ENCODE peak calls at places on chromosomes 13 and 19, in five cellular contexts. G is right lobe of liver, L is IMR-90, U is HepG2, T is sigmoid colon. Z is an unnamed sample.

GRCh38 chr19:2253106-2254051 is 2.8 kb downstream of the JSRP1 start:
- DNase-seq in G (no peak), L (no peak), U (peak), T (no peak), Z (no peak)

GRCh38 chr19:13652810-13653590 is 111.3 kb upstream of the MRI1 start:
- DNase-seq in G (no peak), L (no peak), U (no peak), T (no peak), Z (no peak)

GRCh38 chr19:22605275-22606211 is 28.6 kb upstream of the ZNF492 start:
- DNase-seq in G (no peak), L (no peak), U (no peak), T (no peak), Z (no peak)

GRCh38 chr19:12867120-12868099 is 13.8 kb downstream of the DNASE2 start:
- DNase-seq in G (peak), L (peak), U (no peak), T (no peak), Z (peak)

GRCh38 chr19:42290523-42291436 is 11.2 kb upstream of the PRR19 start:
- DNase-seq in G (peak), L (no peak), U (peak), T (no peak), Z (peak)

GRCh38 chr13:66992183-66992582 is 238.0 kb downstream of the PCDH9 start:
- DNase-seq in G (no peak), L (peak), U (no peak), T (no peak), Z (no peak)

GRCh38 chr13:97977982-97978381 is 24.5 kb downstream of the IPO5 start:
- DNase-seq in G (no peak), L (no peak), U (no peak), T (no peak), Z (no peak)

GRCh38 chr19:29967623-29968022 is 25.6 kb downstream of the URI1 start:
- DNase-seq in G (no peak), L (peak), U (no peak), T (no peak), Z (peak)

GRCh38 chr19:925912-926594 is at the start of gene ARID3A:
- DNase-seq in G (peak), L (no peak), U (no peak), T (peak), Z (peak)

GRCh38 chr19:51904331-51905165 is at the start of gene ZNF649:
- DNase-seq in G (peak), L (peak), U (peak), T (peak), Z (peak)

GRCh38 chr19:33777351-33777750 is 19.3 kb upstream of the KCTD15 start:
- DNase-seq in G (no peak), L (no peak), U (no peak), T (no peak), Z (no peak)

GRCh38 chr13:73273737-73274136 is 214.9 kb downstream of the KLF5 start:
- DNase-seq in G (no peak), L (peak), U (no peak), T (no peak), Z (no peak)

GRCh38 chr13:24148414-24149305 is 11.9 kb upstream of the SPATA13 start:
- DNase-seq in G (no peak), L (peak), U (peak), T (no peak), Z (no peak)

GRCh38 chr13:77698211-77699058 is 948 bp downstream of the SLAIN1 start:
- DNase-seq in G (peak), L (no peak), U (no peak), T (peak), Z (peak)

GRCh38 chr13:67118277-67118676 is 111.9 kb downstream of the PCDH9 start:
- DNase-seq in G (no peak), L (no peak), U (no peak), T (no peak), Z (no peak)

GRCh38 chr13:34731486-34731885 is 210.6 kb upstream of the NBEA start:
- DNase-seq in G (no peak), L (no peak), U (no peak), T (no peak), Z (no peak)

GRCh38 chr13:101988140-101988539 is 413.7 kb downstream of the FGF14 start:
- DNase-seq in G (no peak), L (no peak), U (no peak), T (no peak), Z (no peak)

GRCh38 chr13:39039033-39039432 is 777 bp downstream of the NHLRC3 start:
- DNase-seq in G (no peak), L (no peak), U (peak), T (no peak), Z (peak)

GRCh38 chr13:73598021-73598712 is 536.0 kb downstream of the KLF12 start:
- DNase-seq in G (no peak), L (peak), U (no peak), T (no peak), Z (no peak)

GRCh38 chr13:33940898-33941297 is 122.9 kb downstream of the RFC3 start:
- DNase-seq in G (no peak), L (peak), U (no peak), T (no peak), Z (no peak)

GRCh38 chr13:29877456-29878096 is 27.2 kb upstream of the UBL3 start:
- DNase-seq in G (no peak), L (no peak), U (no peak), T (no peak), Z (no peak)

GRCh38 chr13:26727633-26728032 is 33.0 kb downstream of the GPR12 start:
- DNase-seq in G (no peak), L (no peak), U (no peak), T (no peak), Z (no peak)

GRCh38 chr19:19459099-19459498 is 53.6 kb downstream of the GATAD2A start:
- DNase-seq in G (no peak), L (peak), U (no peak), T (no peak), Z (no peak)

GRCh38 chr13:21583496-21583895 is 20.5 kb downstream of the MICU2 start:
- DNase-seq in G (no peak), L (peak), U (peak), T (no peak), Z (no peak)

GRCh38 chr19:676343-677105 is at the start of gene FSTL3:
- DNase-seq in G (no peak), L (no peak), U (no peak), T (no peak), Z (no peak)

GRCh38 chr13:76853481-76853880 is 32.7 kb downstream of the KCTD12 start:
- DNase-seq in G (no peak), L (no peak), U (no peak), T (no peak), Z (no peak)

GRCh38 chr13:51590966-51591627 is 6.8 kb downstream of the WDFY2 start:
- DNase-seq in G (no peak), L (peak), U (peak), T (no peak), Z (peak)

GRCh38 chr19:39843919-39844793 is 2.0 kb downstream of the FBL start:
- DNase-seq in G (no peak), L (peak), U (peak), T (no peak), Z (peak)

GRCh38 chr19:14361824-14362223 is 19.4 kb upstream of the ADGRE5 start:
- DNase-seq in G (no peak), L (no peak), U (no peak), T (no peak), Z (peak)

GRCh38 chr19:14544047-14544446 is 14.7 kb downstream of the TECR start:
- DNase-seq in G (no peak), L (no peak), U (no peak), T (no peak), Z (no peak)

GRCh38 chr19:2039082-2039958 is 11.7 kb downstream of the MKNK2 start:
- DNase-seq in G (peak), L (no peak), U (no peak), T (peak), Z (no peak)

GRCh38 chr19:1068111-1069001 is 1.4 kb downstream of the ARHGAP45 start:
- DNase-seq in G (no peak), L (no peak), U (no peak), T (no peak), Z (no peak)

GRCh38 chr13:25421602-25422001 is 49.8 kb downstream of the ATP8A2 start:
- DNase-seq in G (peak), L (no peak), U (peak), T (no peak), Z (peak)

GRCh38 chr13:107339209-107339608 is 771.3 kb upstream of the ARGLU1 start:
- DNase-seq in G (no peak), L (peak), U (no peak), T (no peak), Z (no peak)

GRCh38 chr19:50489461-50490011 is 12.9 kb upstream of the GARIN5A start:
- DNase-seq in G (peak), L (no peak), U (no peak), T (peak), Z (no peak)

GRCh38 chr13:50353651-50354415 is 338.6 kb downstream of the KCNRG start:
- DNase-seq in G (no peak), L (peak), U (no peak), T (no peak), Z (no peak)

GRCh38 chr13:53200075-53200474 is 171.5 kb downstream of the OLFM4 start:
- DNase-seq in G (no peak), L (no peak), U (no peak), T (no peak), Z (no peak)

GRCh38 chr13:98797456-98797855 is 45.0 kb upstream of the SLC15A1 start:
- DNase-seq in G (no peak), L (no peak), U (no peak), T (no peak), Z (no peak)

GRCh38 chr13:27374650-27375049 is 49.8 kb upstream of the GTF3A start:
- DNase-seq in G (peak), L (peak), U (peak), T (peak), Z (peak)

DNA sequence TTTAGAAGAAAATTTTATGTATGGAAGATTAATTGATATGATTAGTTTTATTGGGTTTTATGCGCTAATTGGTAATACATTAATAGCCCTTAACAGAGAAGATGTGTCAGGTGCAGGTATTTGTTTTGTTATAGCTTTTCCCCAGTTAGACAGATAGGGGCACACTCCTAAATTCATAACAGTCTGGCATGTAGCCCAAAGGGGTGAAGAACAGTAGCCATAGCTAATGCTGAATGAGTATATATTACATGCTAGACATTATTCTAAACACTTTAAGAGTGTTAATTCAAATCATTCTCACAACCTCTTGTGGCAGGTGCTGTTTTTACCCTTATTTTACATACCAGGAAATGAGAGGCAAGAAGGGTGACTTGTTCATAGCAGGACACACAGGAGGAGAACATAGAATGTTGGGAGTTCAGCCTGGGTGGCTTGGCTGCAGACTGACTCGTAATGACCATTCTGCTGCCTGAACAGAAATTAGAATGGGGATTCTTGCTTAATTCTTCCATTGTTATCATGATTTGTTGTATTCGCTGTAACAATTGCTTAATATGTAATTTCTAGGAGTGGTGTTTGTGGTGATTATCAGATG is 20.1 kb downstream of the PCCA start:
- DNase-seq in G (no peak), L (peak), U (no peak), T (no peak), Z (no peak)
- TF ChIP-seq POLR2A in G (no peak), L (no peak), U (no peak), T (no peak), Z (no peak)

DNA sequence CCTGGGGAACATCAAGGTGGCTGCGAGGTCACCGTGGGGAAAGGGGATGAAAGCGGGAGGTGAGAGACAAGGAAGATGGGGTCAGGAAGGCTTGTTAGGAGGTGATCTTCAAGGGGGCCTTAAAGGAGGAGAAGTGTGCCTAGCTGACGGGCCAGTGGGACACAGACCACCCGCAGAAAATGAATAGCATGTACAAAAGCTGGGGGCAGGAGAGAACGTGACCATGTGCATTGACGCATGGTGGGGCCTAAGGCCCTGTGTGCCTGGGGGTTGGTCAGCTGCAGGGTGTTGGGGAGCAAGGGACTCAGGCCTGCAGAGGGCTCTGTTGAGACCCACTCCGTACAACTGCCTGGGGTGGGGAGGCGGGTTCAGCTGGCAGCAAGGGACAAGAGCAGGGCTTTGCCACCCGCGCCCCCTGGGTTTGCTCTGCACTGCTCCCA is 5.9 kb downstream of the RAB8A start:
- DNase-seq in G (no peak), L (no peak), U (no peak), T (no peak), Z (no peak)
- TF ChIP-seq POLR2A in G (no peak), L (no peak), U (no peak), T (no peak), Z (no peak)

GRCh38 chr19:17235618-17236413 is 9.8 kb downstream of the OCEL1 start:
- DNase-seq in G (no peak), L (peak), U (no peak), T (peak), Z (peak)
- TF ChIP-seq POLR2A in G (no peak), L (no peak), U (no peak), T (no peak), Z (no peak)

DNA sequence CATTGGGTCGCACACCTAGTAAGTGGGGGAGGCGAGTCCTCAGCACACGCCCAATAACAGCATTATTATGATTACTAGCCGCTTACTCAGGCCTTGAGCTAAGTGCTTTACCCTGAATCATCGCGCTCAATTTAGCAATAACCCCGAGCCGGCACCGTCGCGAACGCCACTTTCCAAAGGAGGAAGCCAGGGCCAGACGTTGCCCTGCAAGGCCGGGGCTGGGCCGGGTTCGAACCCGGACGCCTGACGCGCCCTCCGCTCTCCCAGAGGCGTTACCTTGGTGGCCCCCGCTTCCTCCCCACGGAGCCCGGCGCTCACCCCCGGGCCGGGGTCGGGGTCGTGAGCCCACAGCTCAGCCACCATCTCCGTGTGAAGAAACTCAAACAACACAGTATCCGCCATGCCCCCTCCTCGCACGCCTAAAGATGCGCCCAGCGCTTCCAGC is at the start of gene TRAPPC6A:
- DNase-seq in G (no peak), L (peak), U (no peak), T (no peak), Z (peak)
- TF ChIP-seq POLR2A in G (peak), L (peak), U (peak), T (peak), Z (no peak)

GRCh38 chr13:41465215-41465907 is 8.0 kb downstream of the RGCC start:
- DNase-seq in G (no peak), L (peak), U (no peak), T (no peak), Z (peak)
- TF ChIP-seq POLR2A in G (no peak), L (no peak), U (no peak), T (no peak), Z (no peak)

GRCh38 chr19:35543280-35544109 is 1.9 kb upstream of the TMEM147 start:
- DNase-seq in G (no peak), L (no peak), U (no peak), T (no peak), Z (no peak)

GRCh38 chr19:35545855-35546381 is 492 bp downstream of the TMEM147 start:
- DNase-seq in G (peak), L (no peak), U (no peak), T (peak), Z (peak)

GRCh38 chr19:35544110-35544802 is 1.2 kb upstream of the TMEM147 start:
- DNase-seq in G (no peak), L (no peak), U (no peak), T (no peak), Z (no peak)

GRCh38 chr19:35546532-35546931 is 1.1 kb downstream of the TMEM147 start:
- DNase-seq in G (no peak), L (no peak), U (no peak), T (no peak), Z (no peak)

DNA sequence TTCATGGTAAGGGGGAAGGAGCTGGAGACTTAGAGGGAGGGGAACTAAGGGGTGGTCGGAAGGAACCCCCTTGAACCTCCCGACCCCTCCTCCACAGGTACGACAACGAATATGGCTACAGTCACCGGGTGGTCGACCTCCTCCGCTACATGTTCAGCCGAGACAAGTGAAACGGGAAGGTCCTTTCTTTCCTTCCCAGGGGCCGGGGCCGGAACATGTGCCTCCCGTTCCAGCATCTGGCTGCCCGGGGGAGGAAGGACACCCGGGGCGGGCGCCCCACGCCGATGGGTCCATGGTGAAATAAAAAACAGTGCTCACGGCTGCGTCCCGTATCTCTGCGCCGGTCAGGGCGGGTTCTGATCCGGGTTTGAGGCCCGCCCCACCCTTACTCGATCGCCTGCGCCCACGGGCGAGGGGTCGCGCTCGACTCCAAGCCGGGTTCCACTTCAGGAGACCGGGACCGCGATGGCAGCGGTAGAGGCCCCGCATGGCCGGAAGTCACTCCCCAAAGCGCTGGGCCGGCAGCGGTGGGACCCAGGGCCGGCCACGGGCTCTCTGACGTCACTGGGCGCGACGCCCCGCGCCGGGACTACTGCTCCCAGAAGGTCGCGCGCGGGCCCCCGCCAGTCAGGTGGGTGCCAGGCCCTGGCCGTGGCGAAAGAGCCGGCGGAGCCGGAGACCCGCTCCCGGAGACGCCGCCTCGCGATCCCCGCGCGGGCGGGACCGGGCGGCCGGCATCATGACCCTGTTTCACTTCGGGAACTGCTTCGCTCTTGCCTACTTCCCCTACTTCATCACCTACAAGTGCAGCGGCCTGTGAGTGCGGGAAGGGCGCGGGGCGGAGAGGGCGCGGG is at the start of gene TMEM147:
- DNase-seq in G (peak), L (peak), U (peak), T (peak), Z (peak)
- TF ChIP-seq POLR2A in G (peak), L (peak), U (peak), T (no peak), Z (peak)

GRCh38 chr19:10568826-10569651 is at the start of gene CDKN2D:
- DNase-seq in G (peak), L (peak), U (peak), T (peak), Z (peak)
- TF ChIP-seq POLR2A in G (peak), L (peak), U (peak), T (no peak), Z (peak)

GRCh38 chr19:10876459-10877240 is 5.3 kb downstream of the CARM1 start:
- DNase-seq in G (no peak), L (no peak), U (no peak), T (no peak), Z (no peak)
- TF ChIP-seq POLR2A in G (no peak), L (no peak), U (no peak), T (no peak), Z (no peak)